ENCODE peak calls at places on chromosomes 4 and X, in eight cellular contexts. C, F, Y, M, Z, G, X and T are unnamed samples. For H3K4me1 and H3K9me3, the result is how much of the 10 kb centered on the place peaks cover.

GRCh38 chr4:41006141-41006540 is 208.2 kb downstream of the APBB2 start:
- DNase-seq in F (no peak), X (no peak), Z (no peak), C (no peak), M (no peak), Y (no peak), G (no peak), T (no peak)

GRCh38 chr4:33088713-33089112 is 2368.5 kb downstream of the PCDH7 start:
- DNase-seq in M (no peak), Z (no peak), C (no peak), X (no peak), F (no peak), G (no peak), Y (no peak), T (no peak)

GRCh38 chr4:149830823-149831222 is 15.2 kb upstream of the IQCM start:
- DNase-seq in Z (no peak), C (no peak), Y (no peak), G (no peak), X (no peak), M (no peak), F (no peak), T (no peak)

GRCh38 chr4:58075724-58076123 is 965.5 kb upstream of the IGFBP7 start:
- DNase-seq in X (no peak), F (no peak), G (no peak), Z (no peak), M (no peak), Y (no peak), C (no peak), T (no peak)

GRCh38 chrX:19839770-19840254 is 47.6 kb downstream of the SH3KBP1 start:
- DNase-seq in Y (no peak), X (no peak), F (no peak), G (no peak), M (no peak), Z (no peak), C (no peak), T (no peak)

GRCh38 chrX:24435038-24435437 is 30.0 kb upstream of the PDK3 start:
- DNase-seq in G (no peak), M (no peak), C (no peak), X (no peak), Z (no peak), F (no peak), Y (no peak), T (no peak)

GRCh38 chr4:61401771-61402170 is 201.6 kb downstream of the ADGRL3 start:
- DNase-seq in Z (no peak), F (no peak), M (no peak), X (no peak), C (no peak), G (no peak), Y (no peak), T (no peak)

GRCh38 chrX:16023790-16024734 is 99.3 kb upstream of the GRPR start:
- DNase-seq in F (no peak), Z (no peak), G (no peak), M (no peak), X (no peak), C (no peak), Y (no peak), T (no peak)

GRCh38 chr4:128825226-128825625 is 15.7 kb downstream of the JADE1 start:
- DNase-seq in Z (no peak), F (no peak), Y (no peak), M (no peak), X (no peak), G (no peak), C (no peak), T (no peak)

GRCh38 chrX:70554081-70554480 is 109.4 kb downstream of the DLG3 start:
- DNase-seq in M (no peak), G (no peak), Z (no peak), C (no peak), X (no peak), Y (no peak), F (no peak), T (no peak)

GRCh38 chrX:153776611-153777045 is 4.2 kb upstream of the SRPK3 start:
- DNase-seq in G (peak), F (no peak), Y (no peak), X (peak), M (no peak), C (no peak), Z (no peak), T (no peak)

GRCh38 chr4:169362607-169363006 is 91.9 kb upstream of the SH3RF1 start:
- DNase-seq in Y (no peak), G (no peak), X (no peak), M (no peak), F (no peak), C (no peak), Z (no peak), T (no peak)

GRCh38 chrX:39726810-39727209 is 370.9 kb downstream of the BCOR start:
- DNase-seq in Y (no peak), G (peak), F (peak), C (no peak), M (no peak), Z (no peak), X (no peak), T (no peak)

GRCh38 chr4:80006935-80007744 is 65.9 kb downstream of the ANTXR2 start:
- DNase-seq in F (no peak), C (no peak), G (no peak), Z (no peak), M (no peak), Y (no peak), X (no peak), T (no peak)

GRCh38 chr4:82515705-82516104 is 46.1 kb downstream of the TMEM150C start:
- DNase-seq in X (no peak), M (no peak), Y (no peak), G (peak), F (no peak), C (no peak), Z (no peak), T (no peak)

GRCh38 chr4:8468746-8469535 is 28.4 kb downstream of the TRMT44 start:
- DNase-seq in F (peak), Y (peak), Z (no peak), X (peak), M (peak), C (peak), G (peak), T (no peak)

GRCh38 chr4:59881632-59882031 is 1318.5 kb upstream of the ADGRL3 start:
- DNase-seq in X (no peak), G (no peak), Z (no peak), C (no peak), M (no peak), F (no peak), Y (no peak), T (no peak)

GRCh38 chrX:111127038-111127437 is 31.0 kb downstream of the PAK3 start:
- DNase-seq in X (no peak), M (no peak), Z (no peak), G (no peak), C (no peak), Y (no peak), F (no peak), T (no peak)

GRCh38 chr4:835148-836002 is 9.4 kb upstream of the CPLX1 start:
- DNase-seq in Z (no peak), X (peak), Y (peak), F (peak), C (peak), G (peak), M (peak), T (no peak)

GRCh38 chr4:83910693-83911092 is 374.8 kb downstream of the GPAT3 start:
- DNase-seq in F (no peak), M (no peak), Z (no peak), C (no peak), Y (no peak), X (no peak), G (no peak), T (no peak)

GRCh38 chrX:43350935-43351334 is 305.2 kb upstream of the MAOA start:
- DNase-seq in Z (no peak), G (no peak), M (no peak), X (peak), F (no peak), C (no peak), Y (no peak), T (no peak)

GRCh38 chr4:137998666-137999429 is 243.3 kb downstream of the SLC7A11 start:
- DNase-seq in F (no peak), Y (no peak), C (no peak), Z (no peak), M (no peak), X (no peak), G (no peak), T (no peak)

GRCh38 chr4:177374966-177375365 is 65.3 kb downstream of the NEIL3 start:
- DNase-seq in G (no peak), C (no peak), X (no peak), F (no peak), Y (no peak), Z (no peak), M (no peak), T (no peak)

GRCh38 chr4:173171987-173172386 is 3.4 kb downstream of the GALNT7 start:
- DNase-seq in C (no peak), Y (no peak), M (no peak), F (no peak), G (no peak), X (no peak), Z (no peak), T (no peak)

GRCh38 chr4:173169428-173170209 is 1.0 kb downstream of the GALNT7 start:
- DNase-seq in G (peak), X (peak), M (peak), Z (peak), C (peak), F (peak), Y (peak), T (peak)

GRCh38 chr4:173171098-173171497 is 2.5 kb downstream of the GALNT7 start:
- DNase-seq in F (no peak), Z (no peak), X (no peak), G (no peak), M (no peak), C (no peak), Y (no peak), T (no peak)

GRCh38 chr4:173169178-173169427 is 492 bp downstream of the GALNT7 start:
- DNase-seq in M (no peak), F (no peak), Z (no peak), C (no peak), Y (no peak), X (no peak), G (no peak), T (no peak)

GRCh38 chr4:173170210-173170778 is 1.7 kb downstream of the GALNT7 start:
- DNase-seq in G (no peak), F (no peak), Z (no peak), X (no peak), C (no peak), Y (no peak), M (no peak), T (no peak)
- H3K4me1 ChIP-seq in G (under half), F (under half), Z (under half), X (half or more), C (under half), Y (under half), M (under half), T (under half)

GRCh38 chrX:44903107-44903506 is 30.1 kb downstream of the KDM6A start:
- DNase-seq in F (no peak), M (no peak), Z (no peak), G (no peak), C (no peak), Y (no peak), X (no peak), T (no peak)

GRCh38 chrX:44898411-44899221 is 25.6 kb downstream of the KDM6A start:
- DNase-seq in M (no peak), X (peak), Y (no peak), G (no peak), F (no peak), Z (no peak), C (no peak), T (no peak)

GRCh38 chrX:44891642-44892041 is 18.7 kb downstream of the KDM6A start:
- DNase-seq in Z (no peak), Y (no peak), G (no peak), C (no peak), F (no peak), X (no peak), M (no peak), T (no peak)

GRCh38 chrX:44896566-44897186 is 23.7 kb downstream of the KDM6A start:
- DNase-seq in Y (no peak), C (no peak), Z (no peak), G (no peak), F (no peak), X (no peak), M (no peak), T (no peak)

GRCh38 chrX:44897539-44897938 is 24.6 kb downstream of the KDM6A start:
- DNase-seq in Z (no peak), Y (no peak), M (no peak), G (no peak), C (no peak), X (no peak), F (no peak), T (no peak)
- H3K9me3 ChIP-seq in Z (under half), Y (under half), M (under half), G (under half), C (under half), X (under half), F (under half), T (under half)

DNA sequence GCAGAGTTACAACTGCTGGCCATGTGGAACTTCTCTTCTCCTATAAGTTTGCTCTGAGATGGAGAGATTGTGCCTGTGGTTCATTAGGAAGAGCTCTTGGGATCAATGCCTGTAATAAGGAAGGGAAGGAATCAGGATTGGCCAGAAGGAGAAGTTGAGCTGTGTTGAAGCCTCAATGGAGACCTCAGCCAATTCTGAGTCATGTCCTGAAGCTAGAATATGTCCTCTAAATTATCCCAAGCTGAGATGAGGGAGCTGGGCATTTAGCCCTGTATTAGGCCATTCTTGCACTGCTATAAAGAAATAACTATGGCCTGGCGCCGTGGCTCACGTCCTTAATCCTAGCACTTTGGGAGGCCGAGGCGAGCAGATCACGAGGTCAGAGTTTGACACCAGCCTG is 85.4 kb upstream of the DHX15 start:
- DNase-seq in Y (no peak), X (no peak), C (no peak), M (no peak), Z (no peak), G (no peak), F (no peak), T (no peak)
- H3K27ac ChIP-seq in Y (no peak), X (no peak), C (no peak), M (no peak), Z (no peak), G (no peak), F (no peak), T (no peak)

GRCh38 chrX:66015152-66015827 is 24.6 kb downstream of the VSIG4 start:
- DNase-seq in Z (no peak), F (peak), G (peak), Y (no peak), C (peak), M (no peak), X (peak), T (no peak)

GRCh38 chrX:66014560-66014959 is 25.3 kb downstream of the VSIG4 start:
- DNase-seq in X (no peak), Y (no peak), C (no peak), G (no peak), Z (no peak), F (no peak), M (no peak), T (no peak)

GRCh38 chrX:66014084-66014483 is 25.8 kb downstream of the VSIG4 start:
- DNase-seq in Y (no peak), M (no peak), F (no peak), Z (no peak), C (no peak), G (no peak), X (no peak), T (no peak)

GRCh38 chrX:66012094-66012534 is 27.8 kb downstream of the VSIG4 start:
- DNase-seq in F (no peak), Z (no peak), X (peak), Y (no peak), M (no peak), C (no peak), G (no peak), T (no peak)

GRCh38 chrX:66013195-66013816 is 26.6 kb downstream of the VSIG4 start:
- DNase-seq in M (no peak), Z (no peak), Y (no peak), X (no peak), F (no peak), G (no peak), C (no peak), T (no peak)
- H3K4me1 ChIP-seq in M (half or more), Z (under half), Y (under half), X (under half), F (under half), G (under half), C (under half), T (under half)

GRCh38 chrX:119382606-119383005 is 16.5 kb upstream of the SLC25A43 start:
- DNase-seq in X (no peak), Y (no peak), Z (no peak), F (no peak), C (no peak), G (no peak), M (no peak), T (no peak)
- H3K9me3 ChIP-seq in X (under half), Y (under half), Z (under half), F (under half), C (under half), G (under half), M (under half), T (under half)

DNA sequence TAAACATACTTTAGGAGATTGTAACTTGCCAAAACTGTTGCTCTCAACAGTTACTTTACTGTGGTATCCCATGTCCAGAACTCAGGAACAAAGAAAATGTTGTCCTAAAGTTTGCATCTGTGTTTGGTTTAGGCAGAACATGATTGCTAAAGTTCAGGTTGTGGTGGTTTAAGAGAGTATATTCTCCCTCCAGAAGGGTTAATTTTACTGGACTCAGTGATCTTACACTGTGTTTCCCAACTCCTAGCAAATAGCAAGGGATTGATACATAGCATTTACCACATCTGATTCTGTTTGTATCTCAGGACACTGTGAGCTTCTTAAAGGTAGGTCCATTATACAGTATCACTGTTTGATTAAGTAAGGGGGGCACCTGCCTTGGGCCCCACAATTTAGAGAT is 13.3 kb upstream of the DCK start:
- DNase-seq in X (no peak), C (no peak), F (no peak), M (no peak), Z (no peak), G (no peak), Y (no peak), T (no peak)
- H3K27ac ChIP-seq in X (no peak), C (no peak), F (no peak), M (no peak), Z (no peak), G (no peak), Y (no peak), T (no peak)

DNA sequence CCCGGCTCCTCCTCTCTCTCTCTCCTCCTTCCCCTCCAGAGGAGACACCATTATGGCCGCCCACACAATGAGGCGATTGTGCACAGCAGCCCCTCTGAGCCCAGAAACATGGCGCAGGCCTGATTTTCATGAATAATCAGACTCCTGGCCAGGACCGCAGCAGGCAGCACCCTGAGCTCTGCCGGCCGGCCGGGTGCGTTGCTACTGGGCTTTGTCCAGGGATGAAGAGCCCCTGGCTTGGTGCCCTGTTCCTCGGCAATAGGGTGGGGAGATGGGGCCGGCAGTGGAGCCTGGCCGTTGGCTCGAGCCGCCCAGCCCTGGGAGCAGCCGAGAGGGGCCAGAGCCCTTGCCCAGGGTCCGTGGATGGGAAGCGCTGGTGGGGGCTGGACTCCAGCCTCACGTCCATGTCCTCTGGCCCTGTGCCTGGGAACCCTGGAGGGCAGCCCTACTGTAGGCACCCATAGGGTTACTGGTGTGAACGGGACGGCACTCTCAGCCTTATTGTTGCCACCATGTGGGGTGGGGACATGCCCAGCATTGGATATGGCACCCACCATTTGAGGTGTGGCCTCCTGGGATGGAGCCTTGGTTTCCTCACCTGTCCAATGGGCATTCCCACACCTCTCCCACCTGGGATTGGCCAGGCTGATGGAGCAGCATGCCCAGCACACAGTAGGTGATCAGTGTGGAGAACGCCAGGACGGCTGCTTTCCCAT is 103.0 kb downstream of the SORCS2 start:
- DNase-seq in Z (no peak), X (no peak), C (peak), F (peak), Y (peak), G (peak), M (no peak), T (no peak)
- H3K4me1 ChIP-seq in Z (under half), X (under half), C (under half), F (under half), Y (under half), G (under half), M (under half), T (under half)